ENCODE peak calls at places on chromosomes 16 and 17, in four cellular contexts. R, W, P and J are unnamed samples.

GRCh38 chr17:32441886-32442285 is 2.4 kb upstream of the PSMD11 start:
- DNase-seq in R (no peak), W (no peak), P (no peak), J (no peak)

GRCh38 chr16:71540-72341 is 690 bp downstream of the RHBDF1 start:
- DNase-seq in R (peak), W (peak), P (peak), J (peak)

GRCh38 chr16:85912271-85912974 is 13.5 kb downstream of the IRF8 start:
- DNase-seq in R (peak), W (no peak), P (no peak), J (peak)

GRCh38 chr16:11372924-11373306 is 27.7 kb downstream of the RMI2 start:
- DNase-seq in R (no peak), W (no peak), P (no peak), J (no peak)

GRCh38 chr16:69311115-69311532 is at the start of gene VPS4A:
- DNase-seq in R (peak), W (peak), P (peak), J (peak)

GRCh38 chr16:10558746-10559641 is 21.4 kb downstream of the EMP2 start:
- DNase-seq in R (no peak), W (peak), P (no peak), J (peak)

GRCh38 chr16:18969855-18970240 is 13.9 kb upstream of the TMC7 start:
- DNase-seq in R (no peak), W (no peak), P (no peak), J (no peak)

GRCh38 chr17:15306406-15306970 is 34.9 kb downstream of the TEKT3 start:
- DNase-seq in R (no peak), W (no peak), P (no peak), J (no peak)

GRCh38 chr16:57169327-57169726 is 16.5 kb downstream of the PSME3IP1 start:
- DNase-seq in R (peak), W (no peak), P (no peak), J (no peak)

GRCh38 chr17:70320642-70321345 is 151.5 kb downstream of the KCNJ2 start:
- DNase-seq in R (peak), W (no peak), P (no peak), J (peak)

GRCh38 chr17:81961554-81962498 is 839 bp upstream of the NOTUM start:
- DNase-seq in R (no peak), W (no peak), P (no peak), J (no peak)

GRCh38 chr17:79537686-79538085 is 73.2 kb downstream of the RBFOX3 start:
- DNase-seq in R (no peak), W (no peak), P (no peak), J (no peak)

GRCh38 chr17:49925916-49926315 is 43.1 kb upstream of the DLX4 start:
- DNase-seq in R (no peak), W (no peak), P (no peak), J (no peak)

GRCh38 chr17:14295676-14296075 is 5.2 kb upstream of the HS3ST3B1 start:
- DNase-seq in R (no peak), W (no peak), P (no peak), J (no peak)

GRCh38 chr17:79006794-79007503 is 2.6 kb downstream of the CANT1 start:
- DNase-seq in R (no peak), W (peak), P (no peak), J (no peak)

GRCh38 chr17:37702605-37703004 is 42.3 kb downstream of the HNF1B start:
- DNase-seq in R (peak), W (no peak), P (no peak), J (peak)

GRCh38 chr17:65278050-65278819 is 141.1 kb downstream of the RGS9 start:
- DNase-seq in R (peak), W (peak), P (peak), J (peak)

GRCh38 chr17:38898812-38899348 is 26.5 kb upstream of the LASP1NB start:
- DNase-seq in R (no peak), W (no peak), P (no peak), J (peak)

GRCh38 chr17:50909765-50910661 is 43.9 kb upstream of the TOB1 start:
- DNase-seq in R (no peak), W (no peak), P (peak), J (no peak)

GRCh38 chr16:75238132-75238852 is 13.1 kb downstream of the BCAR1 start:
- DNase-seq in R (peak), W (peak), P (peak), J (peak)

GRCh38 chr16:57128787-57129389 is 36.5 kb downstream of the CPNE2 start:
- DNase-seq in R (no peak), W (no peak), P (no peak), J (no peak)

GRCh38 chr16:85490971-85491771 is 122.0 kb upstream of the GSE1 start:
- DNase-seq in R (no peak), W (no peak), P (peak), J (no peak)

GRCh38 chr16:31429314-31429713 is 1.2 kb upstream of the COX6A2 start:
- DNase-seq in R (no peak), W (no peak), P (no peak), J (no peak)
- TF ChIP-seq CTCF in R (no peak), W (no peak), P (no peak), J (no peak)

GRCh38 chr17:77465358-77466041 is 324.7 kb downstream of the SEC14L1 start:
- DNase-seq in R (peak), W (no peak), P (no peak), J (peak)

GRCh38 chr17:77466140-77466539 is 325.4 kb downstream of the SEC14L1 start:
- DNase-seq in R (no peak), W (no peak), P (no peak), J (no peak)

GRCh38 chr17:77464988-77465357 is 324.2 kb downstream of the SEC14L1 start:
- DNase-seq in R (no peak), W (no peak), P (no peak), J (no peak)

GRCh38 chr17:77467513-77467912 is 326.7 kb downstream of the SEC14L1 start:
- DNase-seq in R (peak), W (no peak), P (no peak), J (no peak)

GRCh38 chr17:77466596-77467223 is 325.9 kb downstream of the SEC14L1 start:
- DNase-seq in R (no peak), W (no peak), P (no peak), J (no peak)
- H3K4me3 ChIP-seq in R (no peak), W (no peak), P (no peak), J (no peak)

GRCh38 chr17:54968259-54968953 is at the start of the genes COX11 and STXBP4:
- DNase-seq in R (peak), W (peak), P (peak), J (peak)
- TF ChIP-seq CTCF in R (peak), W (no peak), P (peak), J (no peak)

GRCh38 chr17:42928714-42929496 is 28.3 kb downstream of the G6PC1 start:
- DNase-seq in R (peak), W (peak), P (peak), J (peak)
- H3K4me3 ChIP-seq in R (no peak), W (no peak), P (peak), J (no peak)

GRCh38 chr17:60744355-60744958 is 66.8 kb downstream of the BCAS3 start:
- DNase-seq in R (no peak), W (no peak), P (no peak), J (no peak)

GRCh38 chr17:60743282-60743681 is 65.6 kb downstream of the BCAS3 start:
- DNase-seq in R (no peak), W (no peak), P (no peak), J (no peak)

GRCh38 chr17:60743812-60744211 is 66.2 kb downstream of the BCAS3 start:
- DNase-seq in R (no peak), W (no peak), P (no peak), J (peak)

GRCh38 chr17:60747069-60747808 is 69.6 kb downstream of the BCAS3 start:
- DNase-seq in R (no peak), W (no peak), P (no peak), J (no peak)

DNA sequence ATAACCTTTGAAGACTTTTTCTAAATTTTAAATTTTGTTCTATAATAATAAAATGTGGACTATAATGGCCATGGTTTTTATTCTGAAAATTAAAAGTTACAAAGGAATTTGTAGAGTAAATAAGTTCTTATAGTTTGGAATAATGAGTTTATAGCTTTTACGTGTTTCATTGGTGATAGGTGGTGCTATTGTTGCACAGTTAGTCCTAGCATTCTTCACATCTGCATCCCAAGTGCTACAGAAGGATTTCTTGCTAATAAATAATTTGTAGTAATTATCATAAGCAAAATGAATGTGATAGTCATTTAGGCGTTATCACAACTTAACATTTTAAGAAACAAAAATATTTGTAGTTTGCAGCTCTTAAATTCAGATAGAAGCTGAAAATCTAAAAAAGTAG is 67.9 kb downstream of the BCAS3 start:
- DNase-seq in R (no peak), W (no peak), P (no peak), J (peak)
- TF ChIP-seq CTCF in R (no peak), W (no peak), P (peak), J (no peak)

GRCh38 chr17:63600569-63601438 is at the start of gene TACO1:
- DNase-seq in R (peak), W (peak), P (peak), J (peak)

GRCh38 chr17:63596856-63597557 is 3.7 kb upstream of the TACO1 start:
- DNase-seq in R (no peak), W (no peak), P (no peak), J (peak)

GRCh38 chr17:63598284-63598683 is 2.4 kb upstream of the TACO1 start:
- DNase-seq in R (no peak), W (no peak), P (no peak), J (no peak)

GRCh38 chr17:63601439-63602371 is 1.0 kb downstream of the TACO1 start:
- DNase-seq in R (peak), W (no peak), P (peak), J (peak)
- H3K4me3 ChIP-seq in R (peak), W (peak), P (peak), J (peak)

DNA sequence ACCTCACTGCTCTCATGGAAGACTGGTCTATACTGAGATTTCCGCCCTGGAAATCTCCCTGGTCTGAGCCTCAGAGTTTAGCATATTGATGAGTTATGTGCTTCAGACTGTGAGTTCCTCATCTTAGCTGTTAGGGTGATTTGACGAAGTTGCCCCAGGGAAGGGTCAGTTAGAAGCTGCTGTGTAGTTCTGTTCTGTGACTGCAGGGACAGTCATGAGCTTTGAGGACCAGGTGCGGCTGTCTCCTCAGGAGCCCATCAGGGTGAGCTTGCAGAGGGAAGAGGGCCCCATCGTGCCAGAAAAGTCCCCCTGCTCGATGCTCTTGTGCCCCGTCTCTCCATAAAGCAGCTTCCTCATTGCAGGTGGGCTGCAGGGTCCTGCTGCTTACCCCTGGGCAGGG is 28.3 kb upstream of the IL17C start:
- DNase-seq in R (no peak), W (no peak), P (no peak), J (no peak)
- TF ChIP-seq CTCF in R (peak), W (no peak), P (no peak), J (peak)

DNA sequence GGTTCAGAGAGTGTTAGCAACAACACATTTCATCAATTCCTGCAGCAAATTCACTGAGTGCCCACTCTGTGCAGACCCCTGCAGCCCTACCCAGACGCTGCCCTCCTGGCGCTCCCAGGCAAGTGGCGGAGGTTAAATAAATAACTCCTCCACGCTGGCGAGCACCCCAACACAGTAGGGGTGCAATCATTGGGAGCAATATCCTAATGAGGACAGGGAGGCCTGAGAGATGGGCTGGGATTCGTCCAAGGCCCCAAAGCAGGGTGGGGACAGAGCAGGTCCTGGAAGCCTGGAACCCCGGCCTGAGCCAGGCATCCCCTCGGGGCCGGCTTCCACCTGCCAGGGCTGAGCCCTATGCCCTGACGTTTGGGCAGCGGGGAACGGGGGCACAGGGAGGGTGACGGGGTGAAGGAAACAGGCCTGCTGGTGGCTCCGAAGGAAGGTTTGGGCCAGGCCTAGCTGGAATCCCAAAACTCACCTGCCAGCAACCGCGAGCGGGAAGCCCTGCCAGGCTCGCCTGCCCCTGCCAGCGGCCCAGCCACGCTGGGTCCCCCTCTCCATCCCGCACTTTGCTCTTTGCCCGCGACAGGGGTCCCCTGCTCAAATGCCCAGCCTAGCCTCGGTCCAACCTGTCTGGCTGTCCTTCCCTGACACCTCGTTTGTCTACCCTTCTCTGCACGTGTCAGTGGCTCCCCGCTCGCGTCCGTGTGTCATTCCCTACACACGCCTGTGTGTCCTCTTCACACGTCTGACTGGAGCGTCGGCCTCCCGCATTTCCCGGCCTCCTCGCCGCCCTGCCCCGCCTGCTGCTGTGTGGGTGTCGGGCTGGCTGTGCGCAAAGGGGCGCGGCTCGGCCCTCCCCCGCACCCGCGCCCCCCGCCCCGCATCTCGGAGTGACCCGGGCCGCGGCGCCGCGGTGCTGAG is 721 bp upstream of the BEAN1 start:
- DNase-seq in R (no peak), W (peak), P (no peak), J (no peak)
- H3K4me3 ChIP-seq in R (peak), W (peak), P (peak), J (peak)